ENCODE peak calls at places on chromosome 1, in eight cellular contexts. One of them, this sample, is unnamed.

GRCh38 chr1:167656657-167657056 is 26.6 kb downstream of the RCSD1 start:
- DNase-seq in cardiac muscle cell: no peak
- DNase-seq in stimulated activated CD4-positive, alpha-beta T cell treated with anti-CD3 and anti-CD28 coated beads, TNF-alpha, amount 100 ng/mL, for 24 hours: no peak
- DNase-seq in kidney tubule cell: no peak
- DNase-seq in spleen: no peak
- DNase-seq in NCI-H1092: no peak
- DNase-seq in WERI-Rb-1: no peak
- DNase-seq in cardiac fibroblast: no peak
- DNase-seq in this sample: no peak

GRCh38 chr1:61186753-61187152 is 104.4 kb downstream of the NFIA start:
- DNase-seq in kidney tubule cell: no peak
- DNase-seq in WERI-Rb-1: no peak
- DNase-seq in spleen: no peak
- DNase-seq in cardiac muscle cell: no peak
- DNase-seq in cardiac fibroblast: no peak
- DNase-seq in NCI-H1092: no peak
- DNase-seq in stimulated activated CD4-positive, alpha-beta T cell treated with anti-CD3 and anti-CD28 coated beads, TNF-alpha, amount 100 ng/mL, for 24 hours: no peak
- DNase-seq in this sample: no peak

GRCh38 chr1:203346060-203346754 is 4.7 kb downstream of the FMOD start:
- DNase-seq in WERI-Rb-1: no peak
- DNase-seq in spleen: no peak
- DNase-seq in kidney tubule cell: no peak
- DNase-seq in cardiac fibroblast: no peak
- DNase-seq in NCI-H1092: no peak
- DNase-seq in stimulated activated CD4-positive, alpha-beta T cell treated with anti-CD3 and anti-CD28 coated beads, TNF-alpha, amount 100 ng/mL, for 24 hours: no peak
- DNase-seq in cardiac muscle cell: no peak
- DNase-seq in this sample: no peak

GRCh38 chr1:169005776-169006175 is 100.7 kb upstream of the ATP1B1 start:
- DNase-seq in cardiac fibroblast: no peak
- DNase-seq in NCI-H1092: no peak
- DNase-seq in WERI-Rb-1: no peak
- DNase-seq in kidney tubule cell: no peak
- DNase-seq in spleen: no peak
- DNase-seq in stimulated activated CD4-positive, alpha-beta T cell treated with anti-CD3 and anti-CD28 coated beads, TNF-alpha, amount 100 ng/mL, for 24 hours: no peak
- DNase-seq in cardiac muscle cell: no peak
- DNase-seq in this sample: no peak

GRCh38 chr1:224495861-224496260 is 61.3 kb upstream of the WDR26 start:
- DNase-seq in NCI-H1092: no peak
- DNase-seq in kidney tubule cell: no peak
- DNase-seq in WERI-Rb-1: no peak
- DNase-seq in cardiac fibroblast: no peak
- DNase-seq in spleen: no peak
- DNase-seq in cardiac muscle cell: no peak
- DNase-seq in stimulated activated CD4-positive, alpha-beta T cell treated with anti-CD3 and anti-CD28 coated beads, TNF-alpha, amount 100 ng/mL, for 24 hours: no peak
- DNase-seq in this sample: no peak

GRCh38 chr1:184610872-184611614 is 143.6 kb downstream of the EDEM3 start:
- DNase-seq in stimulated activated CD4-positive, alpha-beta T cell treated with anti-CD3 and anti-CD28 coated beads, TNF-alpha, amount 100 ng/mL, for 24 hours: no peak
- DNase-seq in kidney tubule cell: peak; percentile 41
- DNase-seq in spleen: no peak
- DNase-seq in WERI-Rb-1: peak; percentile 52
- DNase-seq in cardiac fibroblast: no peak
- DNase-seq in cardiac muscle cell: no peak
- DNase-seq in NCI-H1092: peak; percentile 65
- DNase-seq in this sample: peak; percentile 79

GRCh38 chr1:12038356-12039140 is 19.2 kb downstream of the MIIP start:
- DNase-seq in cardiac muscle cell: peak; percentile 39
- DNase-seq in kidney tubule cell: no peak
- DNase-seq in spleen: no peak
- DNase-seq in stimulated activated CD4-positive, alpha-beta T cell treated with anti-CD3 and anti-CD28 coated beads, TNF-alpha, amount 100 ng/mL, for 24 hours: no peak
- DNase-seq in cardiac fibroblast: no peak
- DNase-seq in NCI-H1092: no peak
- DNase-seq in WERI-Rb-1: no peak
- DNase-seq in this sample: no peak

GRCh38 chr1:93905051-93905450 is 4.2 kb downstream of the GCLM start:
- DNase-seq in cardiac muscle cell: no peak
- DNase-seq in cardiac fibroblast: peak; percentile 39
- DNase-seq in stimulated activated CD4-positive, alpha-beta T cell treated with anti-CD3 and anti-CD28 coated beads, TNF-alpha, amount 100 ng/mL, for 24 hours: no peak
- DNase-seq in spleen: no peak
- DNase-seq in NCI-H1092: no peak
- DNase-seq in kidney tubule cell: no peak
- DNase-seq in WERI-Rb-1: no peak
- DNase-seq in this sample: no peak

GRCh38 chr1:243939167-243939848 is 89.3 kb upstream of the AKT3 start:
- DNase-seq in stimulated activated CD4-positive, alpha-beta T cell treated with anti-CD3 and anti-CD28 coated beads, TNF-alpha, amount 100 ng/mL, for 24 hours: no peak
- DNase-seq in cardiac fibroblast: peak; percentile 27
- DNase-seq in WERI-Rb-1: no peak
- DNase-seq in cardiac muscle cell: no peak
- DNase-seq in spleen: no peak
- DNase-seq in kidney tubule cell: peak; percentile 55
- DNase-seq in NCI-H1092: no peak
- DNase-seq in this sample: no peak

GRCh38 chr1:164635784-164636729 is 77.1 kb downstream of the PBX1 start:
- DNase-seq in cardiac muscle cell: no peak
- DNase-seq in NCI-H1092: no peak
- DNase-seq in kidney tubule cell: no peak
- DNase-seq in stimulated activated CD4-positive, alpha-beta T cell treated with anti-CD3 and anti-CD28 coated beads, TNF-alpha, amount 100 ng/mL, for 24 hours: no peak
- DNase-seq in cardiac fibroblast: no peak
- DNase-seq in spleen: no peak
- DNase-seq in WERI-Rb-1: no peak
- DNase-seq in this sample: no peak

GRCh38 chr1:24556414-24556795 is 518 bp downstream of the NCMAP start:
- DNase-seq in cardiac muscle cell: no peak
- DNase-seq in spleen: peak; percentile 58
- DNase-seq in stimulated activated CD4-positive, alpha-beta T cell treated with anti-CD3 and anti-CD28 coated beads, TNF-alpha, amount 100 ng/mL, for 24 hours: no peak
- DNase-seq in cardiac fibroblast: no peak
- DNase-seq in NCI-H1092: no peak
- DNase-seq in kidney tubule cell: no peak
- DNase-seq in WERI-Rb-1: no peak
- DNase-seq in this sample: no peak

GRCh38 chr1:31368611-31369107 is 4.2 kb downstream of the FABP3 start:
- DNase-seq in stimulated activated CD4-positive, alpha-beta T cell treated with anti-CD3 and anti-CD28 coated beads, TNF-alpha, amount 100 ng/mL, for 24 hours: no peak
- DNase-seq in WERI-Rb-1: no peak
- DNase-seq in cardiac muscle cell: peak; percentile 67
- DNase-seq in cardiac fibroblast: no peak
- DNase-seq in kidney tubule cell: peak; percentile 55
- DNase-seq in NCI-H1092: no peak
- DNase-seq in spleen: no peak
- DNase-seq in this sample: no peak